ENCODE peak calls at places on chromosomes 6 and 20, in four cellular contexts. M is fibroblast of mammary gland; N is activated CD4-positive, alpha-beta T cell treated with anti-CD3 and anti-CD28 coated beads for 48 hours; H is posterior vena cava. O is an unnamed sample.

GRCh38 chr6:16345449-16346330 is 107.3 kb downstream of the GMPR start:
- DNase-seq in M (peak; percentile 99), N (no peak), H (no peak), O (peak; percentile 96)

GRCh38 chr20:15241696-15242095 is 904.3 kb upstream of the FLRT3 start:
- DNase-seq in M (no peak), N (no peak), H (no peak), O (peak; percentile 36)

GRCh38 chr6:27568226-27568889 is 95.5 kb upstream of the ZNF184 start:
- DNase-seq in M (no peak), N (no peak), H (no peak), O (no peak)

GRCh38 chr6:17038316-17038715 is 63.5 kb upstream of the STMND1 start:
- DNase-seq in M (peak; percentile 82), N (no peak), H (no peak), O (peak; percentile 77)

GRCh38 chr6:125953502-125953875 is 3.1 kb upstream of the HINT3 start:
- DNase-seq in M (no peak), N (no peak), H (no peak), O (no peak)

GRCh38 chr6:21750479-21751018 is 157.0 kb downstream of the SOX4 start:
- DNase-seq in M (no peak), N (no peak), H (no peak), O (no peak)

GRCh38 chr6:10424005-10424404 is 9.1 kb upstream of the TFAP2A start:
- DNase-seq in M (no peak), N (peak; percentile 25), H (no peak), O (no peak)

GRCh38 chr20:61537721-61538480 is 285.8 kb downstream of the CDH4 start:
- DNase-seq in M (no peak), N (no peak), H (no peak), O (no peak)

GRCh38 chr6:134787261-134787871 is 162.5 kb downstream of the ALDH8A1 start:
- DNase-seq in M (peak; percentile 75), N (no peak), H (no peak), O (peak; percentile 62)

GRCh38 chr6:52733172-52733571 is 30.1 kb downstream of the GSTA2 start:
- DNase-seq in M (no peak), N (no peak), H (no peak), O (no peak)